ENCODE peak calls at places on chromosomes 13 and 19, in six cellular contexts. One of them, this sample, is unnamed.

GRCh38 chr13:47215741-47216140 is 318.9 kb upstream of the HTR2A start:
- DNase-seq in left ventricle myocardium inferior: no peak
- DNase-seq in ecto neural progenitor cell: no peak
- DNase-seq in stimulated activated CD8-positive, alpha-beta memory T cell treated with anti-CD3 and anti-CD28 coated beads, Interleukin-7, amount 100 ng/mL, for 1 hour: no peak
- DNase-seq in GM19239: no peak
- DNase-seq in NCI-H526: no peak
- DNase-seq in this sample: no peak

GRCh38 chr13:106331116-106331515 is 204.3 kb downstream of the EFNB2 start:
- DNase-seq in NCI-H526: no peak
- DNase-seq in ecto neural progenitor cell: no peak
- DNase-seq in stimulated activated CD8-positive, alpha-beta memory T cell treated with anti-CD3 and anti-CD28 coated beads, Interleukin-7, amount 100 ng/mL, for 1 hour: no peak
- DNase-seq in GM19239: no peak
- DNase-seq in left ventricle myocardium inferior: no peak
- DNase-seq in this sample: no peak

GRCh38 chr13:20960663-20961309 is 58.2 kb upstream of the XPO4 start:
- DNase-seq in stimulated activated CD8-positive, alpha-beta memory T cell treated with anti-CD3 and anti-CD28 coated beads, Interleukin-7, amount 100 ng/mL, for 1 hour: no peak
- DNase-seq in left ventricle myocardium inferior: no peak
- DNase-seq in GM19239: no peak
- DNase-seq in NCI-H526: no peak
- DNase-seq in ecto neural progenitor cell: no peak
- DNase-seq in this sample: peak

GRCh38 chr19:17555929-17556813 is 722 bp downstream of the COLGALT1 start:
- DNase-seq in NCI-H526: no peak
- DNase-seq in GM19239: peak
- DNase-seq in left ventricle myocardium inferior: peak
- DNase-seq in stimulated activated CD8-positive, alpha-beta memory T cell treated with anti-CD3 and anti-CD28 coated beads, Interleukin-7, amount 100 ng/mL, for 1 hour: no peak
- DNase-seq in ecto neural progenitor cell: peak
- DNase-seq in this sample: peak

GRCh38 chr13:107324416-107325204 is 756.7 kb upstream of the ARGLU1 start:
- DNase-seq in GM19239: no peak
- DNase-seq in NCI-H526: no peak
- DNase-seq in ecto neural progenitor cell: no peak
- DNase-seq in left ventricle myocardium inferior: no peak
- DNase-seq in stimulated activated CD8-positive, alpha-beta memory T cell treated with anti-CD3 and anti-CD28 coated beads, Interleukin-7, amount 100 ng/mL, for 1 hour: no peak
- DNase-seq in this sample: no peak

GRCh38 chr19:44737238-44738160 is 11.0 kb upstream of the BCL3 start:
- DNase-seq in left ventricle myocardium inferior: no peak
- DNase-seq in ecto neural progenitor cell: no peak
- DNase-seq in NCI-H526: no peak
- DNase-seq in GM19239: no peak
- DNase-seq in stimulated activated CD8-positive, alpha-beta memory T cell treated with anti-CD3 and anti-CD28 coated beads, Interleukin-7, amount 100 ng/mL, for 1 hour: no peak
- DNase-seq in this sample: no peak

GRCh38 chr13:26872444-26873173 is 112.0 kb upstream of the GPR12 start:
- DNase-seq in left ventricle myocardium inferior: peak
- DNase-seq in GM19239: peak
- DNase-seq in ecto neural progenitor cell: peak
- DNase-seq in NCI-H526: peak
- DNase-seq in stimulated activated CD8-positive, alpha-beta memory T cell treated with anti-CD3 and anti-CD28 coated beads, Interleukin-7, amount 100 ng/mL, for 1 hour: peak
- DNase-seq in this sample: peak

GRCh38 chr19:4689403-4689802 is 19.3 kb upstream of the MYDGF start:
- DNase-seq in GM19239: no peak
- DNase-seq in NCI-H526: no peak
- DNase-seq in left ventricle myocardium inferior: no peak
- DNase-seq in stimulated activated CD8-positive, alpha-beta memory T cell treated with anti-CD3 and anti-CD28 coated beads, Interleukin-7, amount 100 ng/mL, for 1 hour: no peak
- DNase-seq in ecto neural progenitor cell: no peak
- DNase-seq in this sample: no peak

GRCh38 chr13:36282818-36283432 is 14.7 kb downstream of the CCDC169 start:
- DNase-seq in NCI-H526: peak
- DNase-seq in left ventricle myocardium inferior: no peak
- DNase-seq in GM19239: no peak
- DNase-seq in stimulated activated CD8-positive, alpha-beta memory T cell treated with anti-CD3 and anti-CD28 coated beads, Interleukin-7, amount 100 ng/mL, for 1 hour: no peak
- DNase-seq in ecto neural progenitor cell: no peak
- DNase-seq in this sample: peak

GRCh38 chr19:13190781-13191540 is 40.8 kb downstream of the IER2 start:
- DNase-seq in ecto neural progenitor cell: no peak
- DNase-seq in stimulated activated CD8-positive, alpha-beta memory T cell treated with anti-CD3 and anti-CD28 coated beads, Interleukin-7, amount 100 ng/mL, for 1 hour: no peak
- DNase-seq in left ventricle myocardium inferior: no peak
- DNase-seq in GM19239: no peak
- DNase-seq in NCI-H526: no peak
- DNase-seq in this sample: no peak

GRCh38 chr13:60152114-60152513 is 11.6 kb downstream of the DIAPH3 start:
- DNase-seq in GM19239: no peak
- DNase-seq in stimulated activated CD8-positive, alpha-beta memory T cell treated with anti-CD3 and anti-CD28 coated beads, Interleukin-7, amount 100 ng/mL, for 1 hour: no peak
- DNase-seq in left ventricle myocardium inferior: no peak
- DNase-seq in NCI-H526: no peak
- DNase-seq in ecto neural progenitor cell: no peak
- DNase-seq in this sample: no peak

GRCh38 chr13:98775844-98776598 is 23.5 kb upstream of the SLC15A1 start:
- DNase-seq in stimulated activated CD8-positive, alpha-beta memory T cell treated with anti-CD3 and anti-CD28 coated beads, Interleukin-7, amount 100 ng/mL, for 1 hour: no peak
- DNase-seq in NCI-H526: no peak
- DNase-seq in ecto neural progenitor cell: no peak
- DNase-seq in GM19239: no peak
- DNase-seq in left ventricle myocardium inferior: no peak
- DNase-seq in this sample: no peak

GRCh38 chr19:55258476-55258827 is 365 bp downstream of the PPP6R1 start:
- DNase-seq in GM19239: no peak
- DNase-seq in stimulated activated CD8-positive, alpha-beta memory T cell treated with anti-CD3 and anti-CD28 coated beads, Interleukin-7, amount 100 ng/mL, for 1 hour: no peak
- DNase-seq in NCI-H526: no peak
- DNase-seq in left ventricle myocardium inferior: peak
- DNase-seq in ecto neural progenitor cell: no peak
- DNase-seq in this sample: no peak

GRCh38 chr13:21219044-21219381 is 42.6 kb downstream of the MRPL57 start:
- DNase-seq in ecto neural progenitor cell: no peak
- DNase-seq in GM19239: no peak
- DNase-seq in stimulated activated CD8-positive, alpha-beta memory T cell treated with anti-CD3 and anti-CD28 coated beads, Interleukin-7, amount 100 ng/mL, for 1 hour: no peak
- DNase-seq in NCI-H526: no peak
- DNase-seq in left ventricle myocardium inferior: no peak
- DNase-seq in this sample: no peak

GRCh38 chr13:67366533-67366932 is 136.4 kb upstream of the PCDH9 start:
- DNase-seq in left ventricle myocardium inferior: no peak
- DNase-seq in NCI-H526: no peak
- DNase-seq in stimulated activated CD8-positive, alpha-beta memory T cell treated with anti-CD3 and anti-CD28 coated beads, Interleukin-7, amount 100 ng/mL, for 1 hour: no peak
- DNase-seq in GM19239: no peak
- DNase-seq in ecto neural progenitor cell: no peak
- DNase-seq in this sample: no peak

GRCh38 chr13:50580684-50581305 is 262.7 kb downstream of the DLEU7 start:
- DNase-seq in stimulated activated CD8-positive, alpha-beta memory T cell treated with anti-CD3 and anti-CD28 coated beads, Interleukin-7, amount 100 ng/mL, for 1 hour: no peak
- DNase-seq in NCI-H526: no peak
- DNase-seq in left ventricle myocardium inferior: no peak
- DNase-seq in ecto neural progenitor cell: no peak
- DNase-seq in GM19239: no peak
- DNase-seq in this sample: no peak

GRCh38 chr19:54207908-54208783 is 7.5 kb downstream of the RPS9 start:
- DNase-seq in NCI-H526: no peak
- DNase-seq in stimulated activated CD8-positive, alpha-beta memory T cell treated with anti-CD3 and anti-CD28 coated beads, Interleukin-7, amount 100 ng/mL, for 1 hour: no peak
- DNase-seq in left ventricle myocardium inferior: peak
- DNase-seq in GM19239: no peak
- DNase-seq in ecto neural progenitor cell: no peak
- DNase-seq in this sample: no peak

GRCh38 chr13:57629821-57630235 is 1.7 kb upstream of the PCDH17 start:
- DNase-seq in left ventricle myocardium inferior: peak
- DNase-seq in stimulated activated CD8-positive, alpha-beta memory T cell treated with anti-CD3 and anti-CD28 coated beads, Interleukin-7, amount 100 ng/mL, for 1 hour: no peak
- DNase-seq in ecto neural progenitor cell: peak
- DNase-seq in GM19239: no peak
- DNase-seq in NCI-H526: no peak
- DNase-seq in this sample: peak

GRCh38 chr13:44054525-44054924 is 174.8 kb downstream of the LACC1 start:
- DNase-seq in NCI-H526: no peak
- DNase-seq in GM19239: no peak
- DNase-seq in left ventricle myocardium inferior: no peak
- DNase-seq in stimulated activated CD8-positive, alpha-beta memory T cell treated with anti-CD3 and anti-CD28 coated beads, Interleukin-7, amount 100 ng/mL, for 1 hour: no peak
- DNase-seq in ecto neural progenitor cell: no peak
- DNase-seq in this sample: no peak

GRCh38 chr19:38713227-38713649 is 31.0 kb downstream of the CAPN12 start:
- DNase-seq in left ventricle myocardium inferior: peak
- DNase-seq in ecto neural progenitor cell: no peak
- DNase-seq in stimulated activated CD8-positive, alpha-beta memory T cell treated with anti-CD3 and anti-CD28 coated beads, Interleukin-7, amount 100 ng/mL, for 1 hour: no peak
- DNase-seq in GM19239: no peak
- DNase-seq in NCI-H526: no peak
- DNase-seq in this sample: no peak

This sample was measured in NCI-H1417.